ENCODE peak calls at places on chromosome 1, in five cellular contexts. Z is thoracic aorta, T is BJ, M is body of pancreas, G is uterus. E is an unnamed sample.

GRCh38 chr1:231272880-231273279 is 31.9 kb downstream of the GNPAT start:
- DNase-seq in G (no peak), Z (no peak), M (no peak), T (no peak), E (no peak)

GRCh38 chr1:23344987-23345472 is 946 bp upstream of the HNRNPR start:
- DNase-seq in Z (no peak), M (no peak), G (peak), T (no peak), E (no peak)

GRCh38 chr1:74578101-74578500 is 65.7 kb upstream of the LRRC53 start:
- DNase-seq in T (no peak), Z (no peak), M (no peak), G (no peak), E (no peak)

GRCh38 chr1:179840107-179840506 is 37.5 kb downstream of the TOR1AIP2 start:
- DNase-seq in M (no peak), T (no peak), Z (no peak), G (no peak), E (no peak)

GRCh38 chr1:226064168-226064815 is 1.8 kb downstream of the H3-3A start:
- DNase-seq in T (no peak), G (no peak), Z (no peak), M (peak), E (no peak)

GRCh38 chr1:37858931-37859506 is 373 bp downstream of the MTF1 start:
- DNase-seq in G (no peak), M (peak), T (no peak), Z (no peak), E (no peak)

GRCh38 chr1:246214708-246215504 is 292.2 kb downstream of the SMYD3 start:
- DNase-seq in T (peak), G (peak), M (peak), Z (no peak), E (peak)

GRCh38 chr1:116126281-116126680 is 15.1 kb downstream of the MAB21L3 start:
- DNase-seq in G (no peak), T (no peak), Z (no peak), M (no peak), E (no peak)

GRCh38 chr1:226108935-226109828 is 46.7 kb downstream of the H3-3A start:
- DNase-seq in T (no peak), Z (no peak), G (peak), M (peak), E (no peak)

GRCh38 chr1:229940689-229941088 is 126.3 kb upstream of the GALNT2 start:
- DNase-seq in T (no peak), Z (no peak), G (no peak), M (no peak), E (peak)

GRCh38 chr1:16922466-16922865 is 735 bp downstream of the CROCC start:
- DNase-seq in M (no peak), Z (no peak), T (no peak), G (no peak), E (no peak)

GRCh38 chr1:236524142-236524891 is 535 bp downstream of the LGALS8 start:
- DNase-seq in T (peak), G (peak), M (peak), Z (peak), E (peak)

GRCh38 chr1:31750858-31751638 is 13.1 kb downstream of the ADGRB2 start:
- DNase-seq in M (no peak), Z (no peak), T (peak), G (no peak), E (no peak)

GRCh38 chr1:17725084-17725718 is 29.9 kb upstream of the ACTL8 start:
- DNase-seq in M (no peak), Z (no peak), G (no peak), T (no peak), E (no peak)

GRCh38 chr1:219312967-219313366 is 139.3 kb downstream of the LYPLAL1 start:
- DNase-seq in G (no peak), M (no peak), T (no peak), Z (no peak), E (no peak)

GRCh38 chr1:150534002-150534401 is 15.2 kb upstream of the ADAMTSL4 start:
- DNase-seq in Z (no peak), G (no peak), T (no peak), M (no peak), E (no peak)

GRCh38 chr1:178192686-178193085 is 98.8 kb downstream of the RASAL2 start:
- DNase-seq in G (peak), Z (no peak), T (no peak), M (peak), E (no peak)
- H3K4me3 ChIP-seq in G (no peak), Z (peak), T (no peak), M (no peak), E (no peak)

DNA sequence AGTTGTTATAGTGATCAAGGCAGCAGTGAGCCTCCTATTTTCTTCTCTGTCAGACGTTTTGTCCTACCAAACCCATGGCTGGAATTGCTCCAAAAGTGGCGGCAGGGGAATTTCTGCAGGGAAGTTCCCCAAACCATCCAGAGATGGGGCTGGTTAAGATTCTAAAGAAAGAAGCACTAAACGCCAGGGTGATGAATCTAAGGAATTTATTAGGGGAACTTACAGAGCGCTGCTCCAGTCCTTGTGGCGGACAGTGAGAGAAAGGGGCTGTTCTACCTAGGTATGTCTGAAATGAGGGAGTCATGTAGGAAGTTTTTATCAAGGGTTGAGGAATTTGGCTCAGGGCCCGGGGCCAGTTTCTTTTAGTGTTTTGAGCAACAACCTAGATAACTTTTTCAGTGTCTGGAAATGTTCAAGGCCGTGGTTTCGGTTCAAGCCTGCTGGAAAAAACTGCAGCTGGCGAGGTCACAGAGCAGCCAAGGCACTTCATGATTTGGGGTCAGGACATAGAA is 222.4 kb upstream of the B3GALT2 start:
- DNase-seq in M (peak), G (peak), Z (peak), T (peak), E (peak)
- H3K4me3 ChIP-seq in M (no peak), G (no peak), Z (peak), T (peak), E (no peak)

GRCh38 chr1:196877964-196878363 is 9.9 kb upstream of the CFHR4 start:
- DNase-seq in T (no peak), G (no peak), Z (no peak), M (no peak), E (peak)
- H3K4me3 ChIP-seq in T (peak), G (no peak), Z (no peak), M (no peak), E (peak)

DNA sequence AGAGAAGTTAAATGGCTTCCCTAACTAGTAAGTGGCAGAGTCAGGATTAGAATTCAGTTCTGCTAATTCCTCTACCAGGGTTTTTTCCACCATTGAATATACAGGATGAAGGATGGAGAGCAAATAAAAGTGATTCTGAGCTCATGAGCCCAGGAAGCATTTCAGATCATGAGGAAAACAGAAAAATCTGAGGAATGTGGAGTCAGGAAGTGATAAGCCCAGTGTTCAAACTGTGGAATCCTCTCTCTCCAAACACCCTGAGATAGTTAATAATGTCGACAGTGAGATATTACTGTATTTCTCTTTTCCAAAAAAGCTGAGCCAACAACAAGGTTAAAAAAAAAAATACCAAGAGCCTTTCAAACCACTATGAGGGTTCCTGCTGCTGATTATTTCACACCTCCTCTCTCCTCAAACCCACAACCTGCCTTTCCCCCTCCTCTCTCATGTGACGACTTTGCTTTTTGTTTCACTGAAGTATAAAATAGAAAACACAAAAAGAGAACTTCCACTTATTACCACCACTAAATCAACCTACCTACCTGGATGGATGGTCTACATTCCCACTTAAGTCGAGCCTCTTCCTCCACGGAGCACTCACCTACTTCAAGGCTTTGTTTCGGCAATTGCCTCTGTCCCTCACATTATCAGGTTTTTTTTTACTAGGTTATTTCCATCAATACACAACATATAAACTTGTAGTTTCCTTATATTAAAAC is 8.9 kb downstream of the SLAMF1 start:
- DNase-seq in Z (no peak), M (no peak), T (no peak), G (no peak), E (no peak)
- H3K4me3 ChIP-seq in Z (no peak), M (no peak), T (no peak), G (no peak), E (no peak)

DNA sequence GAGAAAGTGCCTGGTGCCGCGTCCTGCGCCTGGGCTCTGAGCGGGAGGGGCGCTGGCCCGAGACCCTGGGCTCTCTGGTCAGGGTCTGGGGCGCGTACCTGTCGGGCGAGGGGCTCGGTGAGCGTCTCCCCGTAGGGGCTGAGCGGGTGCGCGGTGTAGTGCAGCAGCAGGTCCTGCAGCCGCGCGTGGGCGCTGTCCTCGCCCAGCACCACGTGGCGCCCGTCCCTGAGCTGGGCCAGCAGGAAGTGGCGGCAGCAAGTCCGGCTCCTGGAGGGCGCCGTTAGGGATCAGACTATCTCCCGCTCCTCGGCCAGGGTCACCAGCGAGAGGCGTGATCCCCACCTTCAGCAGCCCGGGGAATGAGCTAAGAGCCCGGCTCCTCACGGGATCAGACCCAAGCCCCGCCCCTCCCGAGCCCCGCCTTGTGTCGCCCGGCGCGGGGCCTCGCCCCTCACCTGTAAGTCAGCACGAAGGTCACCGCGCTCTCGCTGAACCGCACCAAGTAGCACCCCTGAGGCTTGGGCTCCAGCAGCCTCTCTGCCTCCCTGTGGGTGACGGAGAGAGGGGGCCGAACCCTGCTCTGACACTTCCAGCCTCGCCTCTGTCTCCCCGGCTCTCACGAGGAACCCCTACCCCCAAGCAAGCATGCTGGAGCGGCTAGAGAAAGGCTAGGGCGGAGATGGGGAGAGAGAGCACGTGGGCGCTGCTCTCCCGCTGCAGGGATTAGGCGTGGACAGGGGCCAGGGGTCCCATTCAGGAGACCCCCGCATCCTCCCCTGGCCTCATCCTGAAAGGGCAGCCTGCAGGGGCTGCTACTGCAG is 2.7 kb downstream of the SH2D2A start:
- DNase-seq in Z (no peak), M (peak), G (peak), T (no peak), E (no peak)
- H3K4me3 ChIP-seq in Z (peak), M (no peak), G (peak), T (peak), E (peak)